ENCODE peak calls at places on chromosomes 2 and 18, in four cellular contexts. K is HTR-8/SVneo, H is aorta, A is RPMI7951. Z is an unnamed sample.

GRCh38 chr2:15674637-15675455 is 83.2 kb downstream of the DDX1 start:
- DNase-seq in K (no peak), H (no peak), A (no peak), Z (no peak)

GRCh38 chr2:230915297-230915696 is 9.7 kb downstream of the GPR55 start:
- DNase-seq in K (no peak), H (peak), A (no peak), Z (no peak)

GRCh38 chr2:51472783-51473182 is 440.9 kb upstream of the NRXN1 start:
- DNase-seq in K (no peak), H (no peak), A (no peak), Z (no peak)

GRCh38 chr2:74493546-74493945 is 5.9 kb downstream of the LBX2 start:
- DNase-seq in K (no peak), H (no peak), A (no peak), Z (no peak)

GRCh38 chr2:636649-637405 is 40.4 kb downstream of the TMEM18 start:
- DNase-seq in K (peak), H (peak), A (peak), Z (peak)

GRCh38 chr2:26459991-26460612 is 17.8 kb downstream of the OTOF start:
- DNase-seq in K (no peak), H (peak), A (no peak), Z (no peak)

GRCh38 chr2:23496456-23496855 is 111.5 kb downstream of the KLHL29 start:
- DNase-seq in K (no peak), H (no peak), A (no peak), Z (no peak)

GRCh38 chr2:200828572-200829257 is 17.0 kb downstream of the BZW1 start:
- DNase-seq in K (no peak), H (no peak), A (no peak), Z (no peak)

GRCh38 chr2:20229322-20230201 is 4.6 kb upstream of the SDC1 start:
- DNase-seq in K (no peak), H (no peak), A (no peak), Z (no peak)

GRCh38 chr18:24544141-24544498 is 83.7 kb downstream of the HRH4 start:
- DNase-seq in K (peak), H (no peak), A (peak), Z (no peak)

GRCh38 chr2:194214192-194214591 is 1442.8 kb upstream of the SLC39A10 start:
- DNase-seq in K (no peak), H (no peak), A (no peak), Z (no peak)

GRCh38 chr2:95025406-95026319 is at the start of gene MAL:
- DNase-seq in K (no peak), H (no peak), A (no peak), Z (no peak)

GRCh38 chr2:236728916-236729670 is 159.5 kb downstream of the ACKR3 start:
- DNase-seq in K (no peak), H (no peak), A (no peak), Z (no peak)

GRCh38 chr2:157874997-157875719 is 972 bp downstream of the ACVR1 start:
- DNase-seq in K (peak), H (peak), A (peak), Z (peak)

GRCh38 chr2:24722141-24722790 is 70.9 kb downstream of the PTRHD1 start:
- DNase-seq in K (peak), H (no peak), A (no peak), Z (no peak)

GRCh38 chr2:13114391-13114790 is 397.7 kb downstream of the TRIB2 start:
- DNase-seq in K (no peak), H (no peak), A (peak), Z (no peak)

GRCh38 chr2:27275211-27276150 is at the start of gene DNAJC5G:
- DNase-seq in K (no peak), H (no peak), A (no peak), Z (no peak)

GRCh38 chr18:7775848-7776247 is 208.7 kb downstream of the PTPRM start:
- DNase-seq in K (no peak), H (no peak), A (no peak), Z (no peak)

GRCh38 chr2:46438794-46439193 is 40.6 kb upstream of the TMEM247 start:
- DNase-seq in K (no peak), H (no peak), A (no peak), Z (no peak)

GRCh38 chr2:115083216-115083615 is 640.8 kb downstream of the DPP10 start:
- DNase-seq in K (no peak), H (no peak), A (no peak), Z (no peak)

GRCh38 chr2:112465373-112465772 is 16.6 kb upstream of the TTL start:
- DNase-seq in K (no peak), H (no peak), A (peak), Z (no peak)

GRCh38 chr2:28360742-28361293 is 31.8 kb upstream of the FOSL2 start:
- DNase-seq in K (peak), H (no peak), A (peak), Z (no peak)

GRCh38 chr18:48674198-48674721 is 135.4 kb downstream of the CTIF start:
- DNase-seq in K (no peak), H (no peak), A (peak), Z (no peak)

GRCh38 chr2:72785517-72785916 is 40.3 kb downstream of the EXOC6B start:
- DNase-seq in K (no peak), H (no peak), A (no peak), Z (no peak)

GRCh38 chr18:54147439-54147838 is 77.0 kb downstream of the MBD2 start:
- DNase-seq in K (no peak), H (no peak), A (no peak), Z (no peak)

Z was measured in ureter.